ENCODE peak calls at places on chromosome 15, in seven cellular contexts. K is occipital lobe; W is GM03348; B is epithelial cell of esophagus; G is memory B cell; N is activated CD4-positive, alpha-beta T cell treated with anti-CD3 and anti-CD28 coated beads, Interleukin-2, amount 50 U/mL, for 4 hours; O is fibroblast of pulmonary artery. H is an unnamed sample.

GRCh38 chr15:39270976-39271375 is 309.9 kb upstream of the THBS1 start:
- DNase-seq in G (no peak), N (no peak), B (peak; percentile 94), W (peak; percentile 83), O (peak; percentile 91), K (no peak), H (no peak)

GRCh38 chr15:73493936-73494335 is 51.0 kb downstream of the REC114 start:
- DNase-seq in W (no peak), K (no peak), B (peak; percentile 16), N (no peak), G (no peak), O (no peak), H (no peak)

GRCh38 chr15:99976000-99976399 is 242.8 kb upstream of the LYSMD4 start:
- DNase-seq in G (no peak), W (no peak), O (no peak), K (no peak), B (no peak), N (no peak), H (no peak)

GRCh38 chr15:90871097-90871715 is 2.8 kb downstream of the FURIN start:
- DNase-seq in O (no peak), K (no peak), N (no peak), W (peak; percentile 73), B (no peak), G (no peak), H (no peak)

GRCh38 chr15:37653018-37653417 is 281.4 kb upstream of the TMCO5A start:
- DNase-seq in O (no peak), G (no peak), W (no peak), B (no peak), N (no peak), K (no peak), H (no peak)

GRCh38 chr15:58546635-58547627 is 115.1 kb downstream of the LIPC start:
- DNase-seq in N (no peak), K (no peak), W (peak; percentile 86), O (peak; percentile 91), G (no peak), B (peak; percentile 80), H (no peak)

GRCh38 chr15:51325167-51325566 is 13.2 kb downstream of the CYP19A1 start:
- DNase-seq in N (no peak), W (no peak), G (no peak), B (no peak), O (no peak), K (no peak), H (no peak)

GRCh38 chr15:57865294-57865693 is 158.8 kb downstream of the POLR2M start:
- DNase-seq in G (no peak), B (peak; percentile 22), W (no peak), N (no peak), K (no peak), O (peak; percentile 8), H (no peak)

GRCh38 chr15:43800286-43801136 is at the start of gene HYPK:
- DNase-seq in W (peak; percentile 93), K (peak; percentile 89), O (peak; percentile 89), B (peak; percentile 91), N (peak; percentile 92), G (peak; percentile 82), H (peak; percentile 77)

GRCh38 chr15:42136513-42136912 is 19.9 kb downstream of the PLA2G4F start:
- DNase-seq in W (no peak), B (no peak), K (no peak), O (no peak), G (no peak), N (no peak), H (no peak)

GRCh38 chr15:38904298-38904697 is 339.7 kb upstream of the RASGRP1 start:
- DNase-seq in K (no peak), G (no peak), B (no peak), O (no peak), N (no peak), W (no peak), H (no peak)

GRCh38 chr15:51735211-51735610 is 2.2 kb downstream of the LYSMD2 start:
- DNase-seq in O (no peak), N (no peak), B (no peak), K (no peak), W (no peak), G (no peak), H (no peak)

GRCh38 chr15:57503051-57503702 is 88.5 kb upstream of the MYZAP start:
- DNase-seq in B (no peak), G (no peak), O (no peak), K (no peak), N (no peak), W (no peak), H (no peak)

GRCh38 chr15:66703540-66703941 is 1.5 kb downstream of the SMAD6 start:
- DNase-seq in K (no peak), G (no peak), B (peak; percentile 50), W (peak; percentile 66), N (no peak), O (peak; percentile 31), H (no peak)

GRCh38 chr15:77186518-77187095 is 115.7 kb upstream of the TSPAN3 start:
- DNase-seq in K (no peak), N (no peak), G (peak; percentile 14), W (peak; percentile 26), B (peak; percentile 37), O (peak; percentile 71), H (no peak)

GRCh38 chr15:48794697-48795134 is 16.2 kb downstream of the CEP152 start:
- DNase-seq in B (peak; percentile 54), N (no peak), W (no peak), G (peak; percentile 7), K (no peak), O (peak; percentile 40), H (no peak)